ENCODE peak calls at places on chromosomes 11 and 22, in four cellular contexts. One of them, this sample, is unnamed. For H3K36me3, the result is how much of the 10 kb centered on the place peaks cover.

GRCh38 chr11:31487848-31488247 is 21.6 kb downstream of the IMMP1L start:
- DNase-seq in transverse colon: no peak
- DNase-seq in HAP-1: peak
- DNase-seq in lower lobe of right lung: no peak
- DNase-seq in this sample: no peak

GRCh38 chr22:46635756-46636155 is 15.6 kb downstream of the GRAMD4 start:
- DNase-seq in transverse colon: no peak
- DNase-seq in HAP-1: no peak
- DNase-seq in lower lobe of right lung: no peak
- DNase-seq in this sample: no peak

GRCh38 chr11:113023986-113024385 is 62.8 kb downstream of the NCAM1 start:
- DNase-seq in transverse colon: no peak
- DNase-seq in HAP-1: no peak
- DNase-seq in lower lobe of right lung: no peak
- DNase-seq in this sample: no peak

GRCh38 chr22:38629108-38629507 is 27.1 kb downstream of the FAM227A start:
- DNase-seq in transverse colon: no peak
- DNase-seq in HAP-1: no peak
- DNase-seq in lower lobe of right lung: no peak
- DNase-seq in this sample: no peak

GRCh38 chr11:17432041-17432440 is 43.6 kb upstream of the KCNJ11 start:
- DNase-seq in transverse colon: no peak
- DNase-seq in HAP-1: no peak
- DNase-seq in lower lobe of right lung: no peak
- DNase-seq in this sample: no peak

GRCh38 chr11:114440971-114441810 is 1.9 kb downstream of the REXO2 start:
- DNase-seq in transverse colon: no peak
- DNase-seq in HAP-1: no peak
- DNase-seq in lower lobe of right lung: no peak
- DNase-seq in this sample: no peak

GRCh38 chr11:90639687-90640086 is 416.8 kb upstream of the CHORDC1 start:
- DNase-seq in transverse colon: no peak
- DNase-seq in HAP-1: no peak
- DNase-seq in lower lobe of right lung: no peak
- DNase-seq in this sample: no peak

GRCh38 chr11:89249196-89249595 is 71.5 kb downstream of the TYR start:
- DNase-seq in transverse colon: no peak
- DNase-seq in HAP-1: no peak
- DNase-seq in lower lobe of right lung: no peak
- DNase-seq in this sample: no peak

GRCh38 chr11:17076517-17077239 is 789 bp downstream of the RPS13 start:
- DNase-seq in transverse colon: no peak
- DNase-seq in HAP-1: peak
- DNase-seq in lower lobe of right lung: no peak
- DNase-seq in this sample: no peak

GRCh38 chr11:119701591-119702260 is 27.3 kb downstream of the NECTIN1 start:
- DNase-seq in transverse colon: no peak
- DNase-seq in HAP-1: no peak
- DNase-seq in lower lobe of right lung: no peak
- DNase-seq in this sample: no peak

GRCh38 chr11:78149646-78150045 is 10.2 kb upstream of the ALG8 start:
- DNase-seq in transverse colon: no peak
- DNase-seq in HAP-1: no peak
- DNase-seq in lower lobe of right lung: no peak
- DNase-seq in this sample: peak

GRCh38 chr22:18906896-18907295 is 776 bp downstream of the DGCR6 start:
- DNase-seq in transverse colon: no peak
- DNase-seq in HAP-1: peak
- DNase-seq in lower lobe of right lung: no peak
- DNase-seq in this sample: no peak

GRCh38 chr11:111549196-111549868 is 8.8 kb downstream of the LAYN start:
- DNase-seq in transverse colon: no peak
- DNase-seq in HAP-1: no peak
- DNase-seq in lower lobe of right lung: no peak
- DNase-seq in this sample: no peak

GRCh38 chr11:17602105-17603001 is 55.3 kb downstream of the OTOG start:
- DNase-seq in transverse colon: no peak
- DNase-seq in HAP-1: no peak
- DNase-seq in lower lobe of right lung: no peak
- DNase-seq in this sample: no peak

GRCh38 chr11:118109231-118109630 is 22.5 kb upstream of the SMIM35 start:
- DNase-seq in transverse colon: no peak
- DNase-seq in HAP-1: no peak
- DNase-seq in lower lobe of right lung: no peak
- DNase-seq in this sample: peak

GRCh38 chr11:71263391-71263790 is 11.0 kb upstream of the SHANK2 start:
- DNase-seq in transverse colon: no peak
- DNase-seq in HAP-1: no peak
- DNase-seq in lower lobe of right lung: no peak
- DNase-seq in this sample: no peak

GRCh38 chr11:62104816-62105610 is 18.8 kb upstream of the INCENP start:
- DNase-seq in transverse colon: no peak
- DNase-seq in HAP-1: no peak
- DNase-seq in lower lobe of right lung: no peak
- DNase-seq in this sample: no peak

GRCh38 chr11:3088806-3089205 is 31.6 kb upstream of the CARS1 start:
- DNase-seq in transverse colon: no peak
- DNase-seq in HAP-1: no peak
- DNase-seq in lower lobe of right lung: no peak
- DNase-seq in this sample: no peak

GRCh38 chr11:26150046-26150445 is 181.9 kb upstream of the ANO3 start:
- DNase-seq in transverse colon: no peak
- DNase-seq in HAP-1: no peak
- DNase-seq in lower lobe of right lung: no peak
- DNase-seq in this sample: no peak

GRCh38 chr22:21684492-21685163 is 18.8 kb downstream of the PPIL2 start:
- DNase-seq in transverse colon: no peak
- DNase-seq in HAP-1: no peak
- DNase-seq in lower lobe of right lung: no peak
- DNase-seq in this sample: no peak

GRCh38 chr11:32427935-32428664 is 7.2 kb downstream of the WT1 start:
- DNase-seq in transverse colon: no peak
- DNase-seq in HAP-1: no peak
- DNase-seq in lower lobe of right lung: no peak
- DNase-seq in this sample: no peak

GRCh38 chr11:65615229-65615949 is at the start of gene PCNX3:
- DNase-seq in transverse colon: peak
- DNase-seq in HAP-1: peak
- DNase-seq in lower lobe of right lung: peak
- DNase-seq in this sample: peak

GRCh38 chr22:49775191-49776052 is 52.3 kb downstream of the BRD1 start:
- DNase-seq in transverse colon: no peak
- DNase-seq in HAP-1: no peak
- DNase-seq in lower lobe of right lung: no peak
- DNase-seq in this sample: no peak

GRCh38 chr11:35098850-35099249 is 40.1 kb upstream of the CD44 start:
- DNase-seq in transverse colon: no peak
- DNase-seq in HAP-1: no peak
- DNase-seq in lower lobe of right lung: no peak
- DNase-seq in this sample: no peak

GRCh38 chr11:68690671-68691401 is 6.5 kb downstream of the GAL start:
- DNase-seq in transverse colon: no peak
- DNase-seq in HAP-1: peak
- DNase-seq in lower lobe of right lung: no peak
- DNase-seq in this sample: no peak

GRCh38 chr11:68968306-68969255 is 12.2 kb downstream of the MRGPRD start:
- DNase-seq in transverse colon: peak
- DNase-seq in HAP-1: no peak
- DNase-seq in lower lobe of right lung: peak
- DNase-seq in this sample: no peak

GRCh38 chr11:72519220-72519881 is 85.0 kb upstream of the CLPB start:
- DNase-seq in transverse colon: no peak
- DNase-seq in HAP-1: no peak
- DNase-seq in lower lobe of right lung: no peak
- DNase-seq in this sample: peak

GRCh38 chr11:8230921-8231847 is 32.5 kb downstream of the LMO1 start:
- DNase-seq in transverse colon: no peak
- DNase-seq in HAP-1: no peak
- DNase-seq in lower lobe of right lung: peak
- DNase-seq in this sample: no peak

GRCh38 chr11:128497057-128497957 is 90.1 kb downstream of the ETS1 start:
- DNase-seq in transverse colon: no peak
- DNase-seq in HAP-1: no peak
- DNase-seq in lower lobe of right lung: no peak
- DNase-seq in this sample: peak
- H3K36me3 ChIP-seq in transverse colon: under half
- H3K36me3 ChIP-seq in HAP-1: under half
- H3K36me3 ChIP-seq in lower lobe of right lung: under half
- H3K36me3 ChIP-seq in this sample: under half

GRCh38 chr11:116851631-116852030 is 14.2 kb upstream of the APOA1 start:
- DNase-seq in transverse colon: peak
- DNase-seq in HAP-1: no peak
- DNase-seq in lower lobe of right lung: peak
- DNase-seq in this sample: peak

GRCh38 chr11:116852261-116853125 is 15.1 kb upstream of the APOA1 start:
- DNase-seq in transverse colon: peak
- DNase-seq in HAP-1: no peak
- DNase-seq in lower lobe of right lung: no peak
- DNase-seq in this sample: peak

GRCh38 chr11:116847612-116848011 is 10.2 kb upstream of the APOA1 start:
- DNase-seq in transverse colon: no peak
- DNase-seq in HAP-1: no peak
- DNase-seq in lower lobe of right lung: no peak
- DNase-seq in this sample: no peak

GRCh38 chr11:116849491-116849890 is 12.1 kb upstream of the APOA1 start:
- DNase-seq in transverse colon: no peak
- DNase-seq in HAP-1: no peak
- DNase-seq in lower lobe of right lung: no peak
- DNase-seq in this sample: no peak

GRCh38 chr11:116849060-116849459 is 11.6 kb upstream of the APOA1 start:
- DNase-seq in transverse colon: no peak
- DNase-seq in HAP-1: no peak
- DNase-seq in lower lobe of right lung: no peak
- DNase-seq in this sample: no peak
- H3K4me3 ChIP-seq in transverse colon: no peak
- H3K4me3 ChIP-seq in HAP-1: no peak
- H3K4me3 ChIP-seq in lower lobe of right lung: no peak
- H3K4me3 ChIP-seq in this sample: no peak

GRCh38 chr11:45392154-45392553 is 106.0 kb upstream of the SYT13 start:
- DNase-seq in transverse colon: no peak
- DNase-seq in HAP-1: no peak
- DNase-seq in lower lobe of right lung: no peak
- DNase-seq in this sample: no peak
- H3K36me3 ChIP-seq in transverse colon: under half
- H3K36me3 ChIP-seq in HAP-1: under half
- H3K36me3 ChIP-seq in lower lobe of right lung: under half
- H3K36me3 ChIP-seq in this sample: under half

GRCh38 chr11:1876361-1877063 is 15.2 kb downstream of the PRR33 start:
- DNase-seq in transverse colon: peak
- DNase-seq in HAP-1: peak
- DNase-seq in lower lobe of right lung: peak
- DNase-seq in this sample: peak
- H3K4me3 ChIP-seq in transverse colon: no peak
- H3K4me3 ChIP-seq in HAP-1: no peak
- H3K4me3 ChIP-seq in lower lobe of right lung: no peak
- H3K4me3 ChIP-seq in this sample: peak

DNA sequence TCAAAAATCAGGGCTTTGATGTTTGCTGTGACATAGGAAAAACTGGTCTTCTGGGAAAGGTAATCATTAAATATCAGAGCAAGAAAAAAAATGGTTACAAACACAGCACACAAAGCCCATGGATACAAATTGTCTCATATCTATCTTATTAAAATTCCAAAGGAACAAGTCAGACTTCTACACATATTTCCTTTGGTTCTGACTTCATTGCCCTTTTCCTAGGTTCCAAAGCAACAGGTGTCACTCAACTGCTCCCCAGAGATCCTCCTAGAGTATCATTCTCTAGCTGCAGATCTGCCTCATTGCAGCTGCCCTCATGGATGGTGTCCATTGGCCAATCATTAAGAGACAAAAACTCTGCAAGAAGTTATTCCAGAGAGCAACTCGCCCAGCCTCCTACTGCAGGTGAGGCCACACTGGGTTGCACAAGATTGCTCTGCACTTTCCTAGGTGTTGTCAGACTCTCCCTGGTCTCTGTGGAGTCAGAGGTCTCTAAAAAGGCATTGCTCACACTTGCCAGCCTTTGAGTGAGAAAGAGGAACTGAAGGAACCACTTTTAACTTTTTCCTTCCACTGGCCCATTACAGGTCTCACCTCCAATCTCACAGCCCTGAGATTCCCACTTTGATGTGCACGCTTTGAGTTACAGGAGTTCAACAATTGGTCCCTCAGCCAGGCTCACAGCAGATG is 5.7 kb downstream of the DRICH1 start:
- DNase-seq in transverse colon: no peak
- DNase-seq in HAP-1: no peak
- DNase-seq in lower lobe of right lung: no peak
- DNase-seq in this sample: no peak
- H3K36me3 ChIP-seq in transverse colon: under half
- H3K36me3 ChIP-seq in HAP-1: under half
- H3K36me3 ChIP-seq in lower lobe of right lung: under half
- H3K36me3 ChIP-seq in this sample: under half

GRCh38 chr11:95144313-95145235 is 54.9 kb downstream of the ENDOD1 start:
- DNase-seq in transverse colon: no peak
- DNase-seq in HAP-1: no peak
- DNase-seq in lower lobe of right lung: no peak
- DNase-seq in this sample: peak
- H3K4me3 ChIP-seq in transverse colon: no peak
- H3K4me3 ChIP-seq in HAP-1: no peak
- H3K4me3 ChIP-seq in lower lobe of right lung: no peak
- H3K4me3 ChIP-seq in this sample: no peak

This sample was measured in MG63.